ENCODE peak calls at places on chromosomes 6 and 20, in five cellular contexts. X is 8988T, Y is A673, T is heart left ventricle, E is ovary. R is an unnamed sample.
A peak's percentile ranks its signal among the peaks of the same experiment; 100 is the strongest.

GRCh38 chr20:52923123-52923543 is 49.0 kb upstream of the TSHZ2 start:
- DNase-seq in E (no peak), X (no peak), Y (peak; percentile 73), T (no peak), R (no peak)

GRCh38 chr6:64890609-64891008 is 816.4 kb downstream of the EYS start:
- DNase-seq in E (no peak), Y (no peak), T (no peak), X (no peak), R (no peak)

GRCh38 chr20:48463096-48463710 is 364.6 kb downstream of the PREX1 start:
- DNase-seq in X (no peak), Y (no peak), E (no peak), T (no peak), R (no peak)

GRCh38 chr20:2093200-2093781 is 8.3 kb upstream of the STK35 start:
- DNase-seq in T (no peak), Y (no peak), X (no peak), E (no peak), R (no peak)

GRCh38 chr6:39173276-39173675 is 56.0 kb downstream of the KCNK5 start:
- DNase-seq in X (no peak), T (no peak), Y (no peak), E (no peak), R (no peak)

GRCh38 chr6:16437095-16437494 is 198.7 kb downstream of the GMPR start:
- DNase-seq in T (no peak), Y (no peak), X (no peak), E (no peak), R (no peak)

GRCh38 chr20:35556871-35557270 is 15.0 kb downstream of the ERGIC3 start:
- DNase-seq in T (no peak), X (no peak), Y (no peak), E (no peak), R (no peak)

GRCh38 chr20:63580796-63581461 is 6.9 kb upstream of the HELZ2 start:
- DNase-seq in Y (peak; percentile 40), X (no peak), E (no peak), T (no peak), R (no peak)

GRCh38 chr20:53672484-53673129 is 79.0 kb upstream of the ZNF217 start:
- DNase-seq in E (no peak), X (no peak), Y (no peak), T (no peak), R (no peak)

GRCh38 chr6:30962716-30963115 is 20.8 kb upstream of the MUC21 start:
- DNase-seq in E (no peak), Y (no peak), T (no peak), X (no peak), R (no peak)

GRCh38 chr6:122322824-122323223 is 76.6 kb upstream of the HSF2 start:
- DNase-seq in T (no peak), X (no peak), Y (peak; percentile 89), E (no peak), R (no peak)

R was measured in mucosa of gallbladder.